ENCODE peak calls at places on chromosomes 13 and 19, in six cellular contexts. One of them, this sample, is unnamed.

GRCh38 chr19:40217921-40218890 is at the start of gene TTC9B:
- DNase-seq in HFF-Myc: no peak
- DNase-seq in stimulated activated naive CD8-positive, alpha-beta T cell treated with anti-CD3 and anti-CD28 coated beads, Interleukin-15, Interleukin-2, amounts not matched to agents 100 U/mL and 50 U/mL, for 24 hours: peak
- DNase-seq in stromal cell of bone marrow: no peak
- DNase-seq in lower leg skin: no peak
- DNase-seq in activated CD4-positive, alpha-beta T cell treated with anti-CD3 and anti-CD28 coated beads for 1 hour: no peak
- DNase-seq in this sample: no peak

GRCh38 chr19:45955905-45956608 is 17.6 kb downstream of the NOVA2 start:
- DNase-seq in activated CD4-positive, alpha-beta T cell treated with anti-CD3 and anti-CD28 coated beads for 1 hour: no peak
- DNase-seq in stimulated activated naive CD8-positive, alpha-beta T cell treated with anti-CD3 and anti-CD28 coated beads, Interleukin-15, Interleukin-2, amounts not matched to agents 100 U/mL and 50 U/mL, for 24 hours: no peak
- DNase-seq in lower leg skin: peak
- DNase-seq in stromal cell of bone marrow: no peak
- DNase-seq in HFF-Myc: no peak
- DNase-seq in this sample: peak

GRCh38 chr19:45273532-45273877 is 22.4 kb downstream of the MARK4 start:
- DNase-seq in stromal cell of bone marrow: no peak
- DNase-seq in HFF-Myc: no peak
- DNase-seq in lower leg skin: no peak
- DNase-seq in stimulated activated naive CD8-positive, alpha-beta T cell treated with anti-CD3 and anti-CD28 coated beads, Interleukin-15, Interleukin-2, amounts not matched to agents 100 U/mL and 50 U/mL, for 24 hours: no peak
- DNase-seq in activated CD4-positive, alpha-beta T cell treated with anti-CD3 and anti-CD28 coated beads for 1 hour: no peak
- DNase-seq in this sample: no peak

GRCh38 chr19:17309962-17310461 is 649 bp downstream of the DDA1 start:
- DNase-seq in stimulated activated naive CD8-positive, alpha-beta T cell treated with anti-CD3 and anti-CD28 coated beads, Interleukin-15, Interleukin-2, amounts not matched to agents 100 U/mL and 50 U/mL, for 24 hours: peak
- DNase-seq in stromal cell of bone marrow: no peak
- DNase-seq in HFF-Myc: no peak
- DNase-seq in activated CD4-positive, alpha-beta T cell treated with anti-CD3 and anti-CD28 coated beads for 1 hour: no peak
- DNase-seq in lower leg skin: no peak
- DNase-seq in this sample: no peak

GRCh38 chr13:33745370-33746324 is 72.3 kb upstream of the RFC3 start:
- DNase-seq in stromal cell of bone marrow: no peak
- DNase-seq in lower leg skin: no peak
- DNase-seq in HFF-Myc: no peak
- DNase-seq in stimulated activated naive CD8-positive, alpha-beta T cell treated with anti-CD3 and anti-CD28 coated beads, Interleukin-15, Interleukin-2, amounts not matched to agents 100 U/mL and 50 U/mL, for 24 hours: no peak
- DNase-seq in activated CD4-positive, alpha-beta T cell treated with anti-CD3 and anti-CD28 coated beads for 1 hour: no peak
- DNase-seq in this sample: no peak

GRCh38 chr19:18170714-18171255 is 2.8 kb upstream of the IFI30 start:
- DNase-seq in stromal cell of bone marrow: no peak
- DNase-seq in stimulated activated naive CD8-positive, alpha-beta T cell treated with anti-CD3 and anti-CD28 coated beads, Interleukin-15, Interleukin-2, amounts not matched to agents 100 U/mL and 50 U/mL, for 24 hours: no peak
- DNase-seq in lower leg skin: no peak
- DNase-seq in HFF-Myc: no peak
- DNase-seq in activated CD4-positive, alpha-beta T cell treated with anti-CD3 and anti-CD28 coated beads for 1 hour: no peak
- DNase-seq in this sample: peak

GRCh38 chr13:109376936-109377335 is 409.4 kb downstream of the IRS2 start:
- DNase-seq in HFF-Myc: no peak
- DNase-seq in stimulated activated naive CD8-positive, alpha-beta T cell treated with anti-CD3 and anti-CD28 coated beads, Interleukin-15, Interleukin-2, amounts not matched to agents 100 U/mL and 50 U/mL, for 24 hours: no peak
- DNase-seq in stromal cell of bone marrow: no peak
- DNase-seq in lower leg skin: no peak
- DNase-seq in activated CD4-positive, alpha-beta T cell treated with anti-CD3 and anti-CD28 coated beads for 1 hour: no peak
- DNase-seq in this sample: no peak

GRCh38 chr13:95714142-95714832 is 37.3 kb downstream of the DNAJC3 start:
- DNase-seq in lower leg skin: no peak
- DNase-seq in stimulated activated naive CD8-positive, alpha-beta T cell treated with anti-CD3 and anti-CD28 coated beads, Interleukin-15, Interleukin-2, amounts not matched to agents 100 U/mL and 50 U/mL, for 24 hours: no peak
- DNase-seq in stromal cell of bone marrow: peak
- DNase-seq in HFF-Myc: no peak
- DNase-seq in activated CD4-positive, alpha-beta T cell treated with anti-CD3 and anti-CD28 coated beads for 1 hour: no peak
- DNase-seq in this sample: no peak

GRCh38 chr19:16386619-16387240 is 62.1 kb downstream of the KLF2 start:
- DNase-seq in lower leg skin: no peak
- DNase-seq in HFF-Myc: peak
- DNase-seq in stimulated activated naive CD8-positive, alpha-beta T cell treated with anti-CD3 and anti-CD28 coated beads, Interleukin-15, Interleukin-2, amounts not matched to agents 100 U/mL and 50 U/mL, for 24 hours: no peak
- DNase-seq in stromal cell of bone marrow: peak
- DNase-seq in activated CD4-positive, alpha-beta T cell treated with anti-CD3 and anti-CD28 coated beads for 1 hour: peak
- DNase-seq in this sample: peak

GRCh38 chr13:46605824-46606554 is 53.0 kb downstream of the LRCH1 start:
- DNase-seq in stromal cell of bone marrow: no peak
- DNase-seq in HFF-Myc: no peak
- DNase-seq in activated CD4-positive, alpha-beta T cell treated with anti-CD3 and anti-CD28 coated beads for 1 hour: no peak
- DNase-seq in stimulated activated naive CD8-positive, alpha-beta T cell treated with anti-CD3 and anti-CD28 coated beads, Interleukin-15, Interleukin-2, amounts not matched to agents 100 U/mL and 50 U/mL, for 24 hours: no peak
- DNase-seq in lower leg skin: no peak
- DNase-seq in this sample: no peak

GRCh38 chr19:44111910-44112463 is 1.2 kb upstream of the ZNF225 start:
- DNase-seq in stimulated activated naive CD8-positive, alpha-beta T cell treated with anti-CD3 and anti-CD28 coated beads, Interleukin-15, Interleukin-2, amounts not matched to agents 100 U/mL and 50 U/mL, for 24 hours: no peak
- DNase-seq in lower leg skin: no peak
- DNase-seq in activated CD4-positive, alpha-beta T cell treated with anti-CD3 and anti-CD28 coated beads for 1 hour: no peak
- DNase-seq in HFF-Myc: peak
- DNase-seq in stromal cell of bone marrow: peak
- DNase-seq in this sample: no peak

GRCh38 chr13:48727252-48728011 is 73.7 kb downstream of the CYSLTR2 start:
- DNase-seq in lower leg skin: no peak
- DNase-seq in activated CD4-positive, alpha-beta T cell treated with anti-CD3 and anti-CD28 coated beads for 1 hour: no peak
- DNase-seq in stimulated activated naive CD8-positive, alpha-beta T cell treated with anti-CD3 and anti-CD28 coated beads, Interleukin-15, Interleukin-2, amounts not matched to agents 100 U/mL and 50 U/mL, for 24 hours: no peak
- DNase-seq in HFF-Myc: peak
- DNase-seq in stromal cell of bone marrow: peak
- DNase-seq in this sample: no peak

GRCh38 chr19:55117063-55117635 is 288 bp downstream of the PPP1R12C start:
- DNase-seq in stimulated activated naive CD8-positive, alpha-beta T cell treated with anti-CD3 and anti-CD28 coated beads, Interleukin-15, Interleukin-2, amounts not matched to agents 100 U/mL and 50 U/mL, for 24 hours: peak
- DNase-seq in activated CD4-positive, alpha-beta T cell treated with anti-CD3 and anti-CD28 coated beads for 1 hour: no peak
- DNase-seq in stromal cell of bone marrow: no peak
- DNase-seq in lower leg skin: no peak
- DNase-seq in HFF-Myc: no peak
- DNase-seq in this sample: peak

GRCh38 chr19:32976223-32976805 is 4.3 kb downstream of the FAAP24 start:
- DNase-seq in stromal cell of bone marrow: peak
- DNase-seq in stimulated activated naive CD8-positive, alpha-beta T cell treated with anti-CD3 and anti-CD28 coated beads, Interleukin-15, Interleukin-2, amounts not matched to agents 100 U/mL and 50 U/mL, for 24 hours: peak
- DNase-seq in HFF-Myc: peak
- DNase-seq in lower leg skin: peak
- DNase-seq in activated CD4-positive, alpha-beta T cell treated with anti-CD3 and anti-CD28 coated beads for 1 hour: peak
- DNase-seq in this sample: peak

GRCh38 chr19:10417598-10418280 is 2.6 kb upstream of the PDE4A start:
- DNase-seq in stimulated activated naive CD8-positive, alpha-beta T cell treated with anti-CD3 and anti-CD28 coated beads, Interleukin-15, Interleukin-2, amounts not matched to agents 100 U/mL and 50 U/mL, for 24 hours: peak
- DNase-seq in activated CD4-positive, alpha-beta T cell treated with anti-CD3 and anti-CD28 coated beads for 1 hour: no peak
- DNase-seq in lower leg skin: no peak
- DNase-seq in stromal cell of bone marrow: no peak
- DNase-seq in HFF-Myc: no peak
- DNase-seq in this sample: no peak

GRCh38 chr19:6062274-6062673 is 48.0 kb downstream of the RFX2 start:
- DNase-seq in lower leg skin: peak
- DNase-seq in HFF-Myc: no peak
- DNase-seq in activated CD4-positive, alpha-beta T cell treated with anti-CD3 and anti-CD28 coated beads for 1 hour: no peak
- DNase-seq in stromal cell of bone marrow: no peak
- DNase-seq in stimulated activated naive CD8-positive, alpha-beta T cell treated with anti-CD3 and anti-CD28 coated beads, Interleukin-15, Interleukin-2, amounts not matched to agents 100 U/mL and 50 U/mL, for 24 hours: peak
- DNase-seq in this sample: no peak

GRCh38 chr13:101115762-101116161 is 300.5 kb downstream of the NALCN start:
- DNase-seq in lower leg skin: no peak
- DNase-seq in HFF-Myc: no peak
- DNase-seq in stromal cell of bone marrow: peak
- DNase-seq in activated CD4-positive, alpha-beta T cell treated with anti-CD3 and anti-CD28 coated beads for 1 hour: no peak
- DNase-seq in stimulated activated naive CD8-positive, alpha-beta T cell treated with anti-CD3 and anti-CD28 coated beads, Interleukin-15, Interleukin-2, amounts not matched to agents 100 U/mL and 50 U/mL, for 24 hours: no peak
- DNase-seq in this sample: no peak

GRCh38 chr19:47353307-47353712 is 4.2 kb downstream of the DHX34 start:
- DNase-seq in stromal cell of bone marrow: no peak
- DNase-seq in activated CD4-positive, alpha-beta T cell treated with anti-CD3 and anti-CD28 coated beads for 1 hour: no peak
- DNase-seq in stimulated activated naive CD8-positive, alpha-beta T cell treated with anti-CD3 and anti-CD28 coated beads, Interleukin-15, Interleukin-2, amounts not matched to agents 100 U/mL and 50 U/mL, for 24 hours: no peak
- DNase-seq in lower leg skin: no peak
- DNase-seq in HFF-Myc: no peak
- DNase-seq in this sample: no peak

GRCh38 chr19:1840541-1841115 is 7.7 kb downstream of the REXO1 start:
- DNase-seq in stromal cell of bone marrow: no peak
- DNase-seq in HFF-Myc: no peak
- DNase-seq in lower leg skin: no peak
- DNase-seq in activated CD4-positive, alpha-beta T cell treated with anti-CD3 and anti-CD28 coated beads for 1 hour: no peak
- DNase-seq in stimulated activated naive CD8-positive, alpha-beta T cell treated with anti-CD3 and anti-CD28 coated beads, Interleukin-15, Interleukin-2, amounts not matched to agents 100 U/mL and 50 U/mL, for 24 hours: no peak
- DNase-seq in this sample: peak

This sample was measured in spleen.